ENCODE peak calls at places on chromosomes 16 and 17, in seven cellular contexts. K is fibroblast of lung, E is cardiac fibroblast, N is LNCaP clone FGC, X is A549, U is HCT116, B is GM23338. J is an unnamed sample.

GRCh38 chr17:48429638-48430586 is at the start of gene SKAP1:
- DNase-seq in K (no peak), E (no peak), N (no peak), X (no peak), U (no peak), B (peak), J (no peak)

GRCh38 chr17:37138726-37139125 is 190.0 kb downstream of the AATF start:
- DNase-seq in K (no peak), E (no peak), N (no peak), X (no peak), U (no peak), B (no peak), J (no peak)

GRCh38 chr16:85235988-85236831 is 123.9 kb upstream of the CIBAR2 start:
- DNase-seq in K (peak), E (no peak), N (no peak), X (no peak), U (no peak), B (no peak), J (peak)

GRCh38 chr17:4950075-4950756 is 703 bp upstream of the ENO3 start:
- DNase-seq in K (no peak), E (no peak), N (no peak), X (peak), U (no peak), B (peak), J (no peak)

GRCh38 chr16:86622700-86623615 is 44.6 kb downstream of the FOXL1 start:
- DNase-seq in K (no peak), E (no peak), N (no peak), X (no peak), U (no peak), B (no peak), J (no peak)

GRCh38 chr17:80603380-80603779 is 58.7 kb downstream of the RPTOR start:
- DNase-seq in K (no peak), E (no peak), N (no peak), X (no peak), U (no peak), B (no peak), J (no peak)

GRCh38 chr17:73657473-73658116 is 13.3 kb upstream of the SDK2 start:
- DNase-seq in K (peak), E (peak), N (no peak), X (peak), U (peak), B (peak), J (no peak)

GRCh38 chr17:43327834-43328420 is 70.9 kb upstream of the ARL4D start:
- DNase-seq in K (no peak), E (no peak), N (no peak), X (no peak), U (no peak), B (no peak), J (no peak)

GRCh38 chr17:48131216-48131824 is 23.8 kb downstream of the SNX11 start:
- DNase-seq in K (peak), E (peak), N (peak), X (peak), U (peak), B (peak), J (peak)

GRCh38 chr16:55370762-55371482 is 46.9 kb downstream of the IRX6 start:
- DNase-seq in K (peak), E (peak), N (no peak), X (peak), U (no peak), B (peak), J (peak)

GRCh38 chr16:630815-631405 is at the start of gene WFIKKN1:
- DNase-seq in K (no peak), E (no peak), N (no peak), X (no peak), U (no peak), B (peak), J (no peak)

GRCh38 chr17:80605326-80606066 is 60.9 kb downstream of the RPTOR start:
- DNase-seq in K (no peak), E (no peak), N (no peak), X (peak), U (no peak), B (no peak), J (peak)

GRCh38 chr16:58678716-58679115 is 5.9 kb downstream of the SLC38A7 start:
- DNase-seq in K (peak), E (peak), N (peak), X (no peak), U (no peak), B (no peak), J (peak)

GRCh38 chr17:19744492-19744891 is 3.6 kb downstream of the ALDH3A1 start:
- DNase-seq in K (no peak), E (no peak), N (no peak), X (no peak), U (no peak), B (no peak), J (no peak)

GRCh38 chr17:51154176-51154575 is 817 bp downstream of the NME1 start:
- DNase-seq in K (peak), E (no peak), N (no peak), X (no peak), U (no peak), B (no peak), J (no peak)

GRCh38 chr16:77594798-77595625 is 127.3 kb upstream of the NUDT7 start:
- DNase-seq in K (no peak), E (no peak), N (no peak), X (no peak), U (no peak), B (no peak), J (no peak)

GRCh38 chr16:84839956-84840355 is 20.2 kb downstream of the CRISPLD2 start:
- DNase-seq in K (peak), E (peak), N (no peak), X (peak), U (peak), B (peak), J (no peak)

GRCh38 chr17:17151055-17151454 is 55.1 kb downstream of the PLD6 start:
- DNase-seq in K (peak), E (peak), N (no peak), X (peak), U (no peak), B (no peak), J (peak)

GRCh38 chr17:80938556-80938955 is 53.1 kb upstream of the CHMP6 start:
- DNase-seq in K (no peak), E (no peak), N (no peak), X (no peak), U (no peak), B (no peak), J (no peak)

GRCh38 chr17:71845354-71845753 is 275.5 kb upstream of the SOX9 start:
- DNase-seq in K (no peak), E (no peak), N (no peak), X (no peak), U (no peak), B (no peak), J (no peak)

GRCh38 chr16:3578121-3578520 is 918 bp upstream of the NLRC3 start:
- DNase-seq in K (no peak), E (no peak), N (no peak), X (no peak), U (no peak), B (no peak), J (no peak)

GRCh38 chr17:72976971-72977767 is 115.3 kb downstream of the SLC39A11 start:
- DNase-seq in K (peak), E (peak), N (no peak), X (peak), U (peak), B (no peak), J (peak)

GRCh38 chr16:10992112-10992511 is 47.7 kb downstream of the CLEC16A start:
- DNase-seq in K (peak), E (no peak), N (no peak), X (no peak), U (no peak), B (no peak), J (peak)

GRCh38 chr16:10988164-10988803 is 43.9 kb downstream of the CLEC16A start:
- DNase-seq in K (no peak), E (no peak), N (no peak), X (peak), U (no peak), B (peak), J (no peak)

GRCh38 chr16:10988879-10989278 is 44.5 kb downstream of the CLEC16A start:
- DNase-seq in K (no peak), E (no peak), N (no peak), X (no peak), U (no peak), B (no peak), J (no peak)

GRCh38 chr16:10989494-10989893 is 45.1 kb downstream of the CLEC16A start:
- DNase-seq in K (no peak), E (no peak), N (no peak), X (no peak), U (no peak), B (no peak), J (no peak)

DNA sequence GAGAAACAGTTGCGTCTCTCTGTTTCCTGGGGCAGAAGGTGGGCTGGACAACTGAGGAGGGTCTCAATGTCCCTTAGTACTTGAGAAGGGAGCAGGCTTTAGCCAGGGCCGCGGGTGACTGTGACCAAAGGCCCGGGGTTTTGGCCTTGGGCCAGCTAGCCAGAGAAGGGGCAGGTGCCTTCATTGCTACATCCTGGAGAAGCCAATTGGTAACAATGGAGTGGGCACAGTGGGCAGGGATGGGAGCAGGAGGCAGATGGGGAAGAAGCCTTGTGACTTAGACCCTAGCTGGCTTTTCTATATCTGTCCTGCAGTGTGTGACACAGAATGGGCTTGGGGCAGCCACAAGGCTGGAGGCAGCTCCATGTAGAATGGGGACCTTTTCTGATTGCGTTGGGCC is 46.0 kb downstream of the CLEC16A start:
- DNase-seq in K (no peak), E (no peak), N (no peak), X (no peak), U (no peak), B (no peak), J (no peak)
- TF ChIP-seq CTCF in K (no peak), E (no peak), N (no peak), X (no peak), U (no peak), B (no peak), J (no peak)

DNA sequence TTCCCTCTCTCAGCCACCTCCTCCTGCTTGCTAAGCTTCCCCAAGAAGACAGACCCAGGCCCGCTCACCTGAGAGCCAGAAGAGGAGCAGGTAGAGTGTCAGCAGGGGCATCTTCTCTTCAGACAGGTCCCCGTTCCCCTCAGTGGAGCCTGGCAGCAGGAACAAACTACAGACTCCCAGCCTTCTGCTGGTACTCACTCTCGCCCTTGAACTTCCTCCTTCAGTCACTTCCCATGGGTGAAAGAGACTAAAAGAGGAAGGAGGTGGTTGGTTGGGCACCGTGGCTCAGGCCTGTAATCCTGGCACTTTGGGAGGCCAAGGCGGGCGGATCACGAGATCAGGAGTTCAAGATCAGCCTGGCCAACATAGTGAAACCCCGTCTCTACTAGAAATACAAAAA is at the start of gene CD300LF:
- DNase-seq in K (no peak), E (no peak), N (no peak), X (no peak), U (no peak), B (no peak), J (no peak)
- H3K4me3 ChIP-seq in K (no peak), E (no peak), N (no peak), X (no peak), U (no peak), B (no peak), J (no peak)

GRCh38 chr17:77372444-77373297 is 231.9 kb downstream of the SEC14L1 start:
- DNase-seq in K (peak), E (peak), N (no peak), X (no peak), U (no peak), B (peak), J (peak)
- TF ChIP-seq CTCF in K (no peak), E (no peak), N (no peak), X (no peak), U (no peak), B (no peak), J (no peak)

GRCh38 chr17:39660397-39661043 is 4.6 kb upstream of the TCAP start:
- DNase-seq in K (no peak), E (no peak), N (no peak), X (no peak), U (no peak), B (no peak), J (no peak)

GRCh38 chr17:39658346-39658745 is 6.8 kb upstream of the TCAP start:
- DNase-seq in K (no peak), E (no peak), N (no peak), X (no peak), U (no peak), B (no peak), J (no peak)

GRCh38 chr17:39658760-39659159 is 6.4 kb upstream of the TCAP start:
- DNase-seq in K (no peak), E (no peak), N (no peak), X (no peak), U (no peak), B (no peak), J (no peak)

GRCh38 chr17:39660011-39660360 is 5.2 kb upstream of the TCAP start:
- DNase-seq in K (no peak), E (no peak), N (no peak), X (no peak), U (no peak), B (no peak), J (no peak)

DNA sequence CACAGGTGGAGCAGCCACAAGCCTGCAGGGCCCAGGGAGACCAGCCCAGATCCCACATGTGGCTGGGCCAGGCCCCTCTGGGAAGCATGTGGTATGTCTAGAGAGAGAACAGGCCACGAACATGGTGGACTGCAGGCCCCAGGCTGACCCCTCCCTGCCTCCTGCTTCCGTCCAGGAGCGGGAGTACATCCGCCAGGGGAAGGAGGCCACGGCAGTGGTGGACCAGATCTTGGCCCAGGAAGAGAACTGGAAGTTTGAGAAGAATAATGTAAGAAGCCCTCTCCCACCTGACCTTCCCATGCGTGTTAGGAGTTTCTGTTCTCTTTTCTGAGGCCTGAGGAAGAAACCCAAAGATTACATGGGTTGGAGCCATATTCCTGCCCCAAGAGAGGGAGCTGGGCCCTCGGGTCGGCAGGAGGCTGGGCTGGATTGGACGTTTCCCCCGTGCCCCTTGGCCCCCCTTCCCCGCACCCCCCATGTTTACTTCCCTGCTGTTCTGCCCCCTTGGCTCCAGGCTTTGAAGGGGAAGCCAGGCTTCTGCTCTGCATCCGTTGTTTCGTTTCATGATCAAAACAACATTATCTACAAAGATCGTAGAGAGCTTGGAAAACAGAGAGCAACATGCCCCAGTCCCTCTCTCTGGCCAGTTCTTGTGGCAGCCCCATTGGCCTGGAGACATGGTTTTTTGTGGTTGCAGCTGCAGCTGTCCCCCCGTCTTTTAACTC is 5.7 kb upstream of the TCAP start:
- DNase-seq in K (no peak), E (no peak), N (no peak), X (no peak), U (no peak), B (no peak), J (no peak)
- H3K4me3 ChIP-seq in K (no peak), E (no peak), N (no peak), X (no peak), U (no peak), B (no peak), J (no peak)

DNA sequence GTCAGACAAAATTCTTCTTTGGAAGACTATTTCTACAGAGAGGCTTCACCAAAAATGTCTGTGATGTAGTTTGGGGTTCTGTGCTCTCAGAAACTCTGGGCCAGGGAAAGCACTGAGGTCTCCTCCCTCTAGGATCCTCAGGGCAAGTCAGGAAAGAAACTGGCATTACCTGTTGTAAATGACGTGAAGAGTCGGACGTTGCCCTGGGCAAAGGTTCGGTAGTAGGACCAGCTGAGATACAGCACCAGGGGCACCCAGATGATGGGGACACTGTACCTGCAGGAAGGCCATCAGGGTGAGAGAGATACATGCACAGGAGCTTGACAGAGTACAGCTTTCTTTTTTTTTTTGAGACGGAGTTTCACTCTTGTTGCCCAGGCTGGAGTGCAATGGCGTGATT is 25.4 kb upstream of the MLKL start:
- DNase-seq in K (no peak), E (no peak), N (no peak), X (no peak), U (no peak), B (no peak), J (no peak)
- TF ChIP-seq CTCF in K (no peak), E (no peak), N (no peak), X (no peak), U (no peak), B (no peak), J (no peak)

DNA sequence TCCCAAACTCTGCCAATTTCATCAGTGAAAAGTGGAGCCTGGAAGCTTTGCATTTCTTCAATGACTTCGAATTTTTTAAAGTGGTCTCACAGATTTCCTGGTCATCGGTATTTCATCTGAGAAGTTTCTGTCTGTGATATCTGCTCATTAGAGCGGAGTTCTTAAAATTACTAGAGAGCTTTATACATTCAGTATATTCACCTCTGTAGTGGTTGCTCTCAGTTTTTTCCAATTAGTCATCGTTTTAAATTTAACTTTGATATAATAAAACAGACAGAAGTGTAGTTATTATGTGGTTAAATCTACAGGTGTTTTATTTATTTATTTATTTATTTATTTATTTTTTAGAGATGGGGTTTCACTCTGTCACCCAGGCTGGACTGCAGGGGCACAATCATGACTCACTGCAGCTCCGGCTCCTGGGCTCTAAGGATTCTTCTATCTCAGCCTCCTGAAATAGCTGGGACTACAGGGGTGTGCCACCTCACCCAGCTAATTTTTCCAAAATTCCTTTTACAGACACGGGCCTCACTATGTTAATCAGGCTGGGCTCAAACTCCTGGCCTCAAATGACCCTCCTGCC is 16.0 kb downstream of the ARHGAP17 start:
- DNase-seq in K (no peak), E (no peak), N (no peak), X (no peak), U (no peak), B (no peak), J (no peak)
- H3K4me3 ChIP-seq in K (no peak), E (no peak), N (no peak), X (no peak), U (no peak), B (no peak), J (no peak)

J was measured in fibroblast of the aortic adventitia.